ENCODE peak calls at places on chromosomes 6 and 20, in eight cellular contexts. N, O, H, T, G, Y, V and P are unnamed samples.

GRCh38 chr6:54719633-54720032 is 126.9 kb upstream of the FAM83B start:
- DNase-seq in Y (no peak), O (no peak), V (no peak), N (no peak), T (no peak), G (no peak), H (no peak), P (no peak)

GRCh38 chr6:43668151-43669028 is 19.2 kb downstream of the MRPS18A start:
- DNase-seq in H (peak; percentile 76), N (peak; percentile 30), Y (peak; percentile 37), V (peak; percentile 59), G (peak; percentile 92), O (no peak), T (peak; percentile 22), P (no peak)

GRCh38 chr6:168908887-168909286 is 344.8 kb downstream of the THBS2 start:
- DNase-seq in G (no peak), T (peak; percentile 50), H (no peak), V (no peak), Y (no peak), N (no peak), O (no peak), P (no peak)

GRCh38 chr6:169263836-169264608 is 10.4 kb upstream of the THBS2 start:
- DNase-seq in H (peak; percentile 90), V (no peak), G (no peak), Y (no peak), O (no peak), N (no peak), T (peak; percentile 56), P (no peak)

GRCh38 chr6:142387997-142388815 is 86.4 kb downstream of the ADGRG6 start:
- DNase-seq in V (no peak), G (no peak), H (no peak), O (no peak), T (peak; percentile 66), N (no peak), Y (peak; percentile 30), P (no peak)

GRCh38 chr6:77650098-77650663 is 2.7 kb upstream of the MEI4 start:
- DNase-seq in H (peak; percentile 80), V (no peak), O (no peak), Y (no peak), T (no peak), G (peak; percentile 96), N (no peak), P (no peak)

GRCh38 chr6:150203871-150204545 is 61.2 kb downstream of the PPP1R14C start:
- DNase-seq in V (no peak), H (no peak), O (no peak), T (no peak), G (peak; percentile 17), Y (no peak), N (no peak), P (no peak)

GRCh38 chr6:84762941-84763396 is 1.4 kb downstream of the TBX18 start:
- DNase-seq in Y (no peak), G (peak; percentile 82), O (no peak), H (peak; percentile 19), V (no peak), N (no peak), T (no peak), P (no peak)

GRCh38 chr6:33983109-33983475 is 162.8 kb downstream of the GRM4 start:
- DNase-seq in V (no peak), Y (peak; percentile 43), H (peak; percentile 29), N (no peak), O (no peak), T (no peak), G (peak; percentile 48), P (no peak)

GRCh38 chr20:45436732-45437485 is 21.0 kb downstream of the PIGT start:
- DNase-seq in V (peak; percentile 91), N (peak; percentile 78), Y (peak; percentile 86), H (peak; percentile 93), T (peak; percentile 73), O (peak; percentile 77), G (peak; percentile 95), P (peak; percentile 77)

GRCh38 chr6:29949934-29950333 is 7.6 kb downstream of the HLA-A start:
- DNase-seq in G (no peak), Y (no peak), T (no peak), N (no peak), O (no peak), V (no peak), H (no peak), P (no peak)

GRCh38 chr6:41451515-41452163 is 94.5 kb upstream of the FOXP4 start:
- DNase-seq in N (no peak), H (no peak), Y (no peak), G (no peak), T (peak; percentile 48), V (no peak), O (no peak), P (no peak)

GRCh38 chr6:33988121-33989015 is 157.5 kb downstream of the GRM4 start:
- DNase-seq in V (no peak), G (peak; percentile 62), N (no peak), H (no peak), O (no peak), Y (no peak), T (no peak), P (no peak)

GRCh38 chr20:58086763-58087566 is 141.5 kb downstream of the ANKRD60 start:
- DNase-seq in H (peak; percentile 51), Y (peak; percentile 32), O (no peak), T (peak; percentile 26), V (no peak), N (no peak), G (peak; percentile 85), P (no peak)

GRCh38 chr6:90098025-90098474 is 198.6 kb downstream of the BACH2 start:
- DNase-seq in T (peak; percentile 74), Y (no peak), N (no peak), O (no peak), H (peak; percentile 33), V (no peak), G (no peak), P (no peak)

GRCh38 chr20:45783656-45784294 is 7.9 kb downstream of the WFDC3 start:
- DNase-seq in Y (no peak), G (no peak), V (no peak), H (no peak), O (no peak), N (no peak), T (no peak), P (no peak)

GRCh38 chr20:40110241-40110910 is 578.7 kb downstream of the MAFB start:
- DNase-seq in Y (no peak), V (no peak), H (no peak), G (no peak), O (no peak), T (no peak), N (no peak), P (no peak)

GRCh38 chr6:150380256-150380655 is 11.4 kb downstream of the IYD start:
- DNase-seq in Y (no peak), T (no peak), N (no peak), G (no peak), V (no peak), H (no peak), O (no peak), P (no peak)

GRCh38 chr6:52517502-52518278 is 59.2 kb downstream of the TRAM2 start:
- DNase-seq in V (peak; percentile 21), H (peak; percentile 90), N (peak; percentile 11), Y (peak; percentile 76), G (peak; percentile 94), O (peak; percentile 45), T (peak; percentile 95), P (no peak)